ENCODE peak calls at places on chromosomes 2 and 18, in ten cellular contexts. G is OCI-LY7; U is left lung; S is fibroblast of the aortic adventitia; Q is naive thymus-derived CD4-positive, alpha-beta T cell; Z is adipocyte; I is ascending aorta; Y is effector memory CD4-positive, alpha-beta T cell; N is neuronal stem cell; B is mammary epithelial cell. P is an unnamed sample.
A peak's percentile ranks its signal among the peaks of the same experiment; 100 is the strongest.

GRCh38 chr18:62979172-62979571 is 263.8 kb downstream of the PHLPP1 start:
- DNase-seq in B (peak; percentile 77), N (no peak), Z (peak; percentile 19), U (peak; percentile 58), S (peak; percentile 42), Y (no peak), I (no peak), Q (no peak), G (no peak), P (no peak)

GRCh38 chr18:32550958-32551357 is 80.3 kb upstream of the GAREM1 start:
- DNase-seq in S (no peak), Y (no peak), G (no peak), B (no peak), Q (no peak), Z (peak; percentile 12), U (no peak), I (no peak), N (no peak), P (peak; percentile 19)

GRCh38 chr2:142621287-142621686 is 256.2 kb upstream of the KYNU start:
- DNase-seq in I (no peak), Z (no peak), Y (no peak), Q (no peak), G (no peak), B (no peak), U (no peak), N (no peak), S (no peak), P (no peak)

GRCh38 chr2:203808041-203808750 is 59.4 kb upstream of the CTLA4 start:
- DNase-seq in Q (no peak), B (peak; percentile 83), N (peak; percentile 75), U (no peak), G (no peak), S (peak; percentile 97), Z (peak; percentile 89), I (no peak), Y (no peak), P (no peak)

GRCh38 chr18:3498705-3499451 is 48.9 kb downstream of the TGIF1 start:
- DNase-seq in N (peak; percentile 53), U (no peak), Z (peak; percentile 41), Y (no peak), S (peak; percentile 34), I (no peak), B (no peak), G (peak; percentile 70), Q (no peak), P (no peak)

GRCh38 chr2:58289029-58289428 is 47.9 kb upstream of the FANCL start:
- DNase-seq in Y (no peak), I (no peak), N (no peak), S (no peak), U (no peak), G (no peak), Q (no peak), B (peak; percentile 79), Z (no peak), P (no peak)

GRCh38 chr2:179862898-179863458 is 1.6 kb upstream of the ZNF385B start:
- DNase-seq in G (peak; percentile 70), I (no peak), B (no peak), N (no peak), U (no peak), S (no peak), Y (no peak), Q (no peak), Z (no peak), P (no peak)

GRCh38 chr2:133888107-133888506 is 319.8 kb upstream of the NCKAP5 start:
- DNase-seq in B (no peak), Z (no peak), N (no peak), U (no peak), I (no peak), Q (no peak), S (no peak), G (no peak), Y (no peak), P (no peak)

GRCh38 chr2:127586136-127586535 is 50.7 kb downstream of the MYO7B start:
- DNase-seq in U (no peak), N (no peak), G (no peak), B (no peak), Y (no peak), S (no peak), Z (no peak), I (no peak), Q (no peak), P (no peak)

GRCh38 chr2:9416267-9416961 is 6.9 kb downstream of the ITGB1BP1 start:
- DNase-seq in U (no peak), Z (no peak), I (no peak), Y (no peak), N (no peak), Q (no peak), S (no peak), G (no peak), B (peak; percentile 46), P (no peak)

DNA sequence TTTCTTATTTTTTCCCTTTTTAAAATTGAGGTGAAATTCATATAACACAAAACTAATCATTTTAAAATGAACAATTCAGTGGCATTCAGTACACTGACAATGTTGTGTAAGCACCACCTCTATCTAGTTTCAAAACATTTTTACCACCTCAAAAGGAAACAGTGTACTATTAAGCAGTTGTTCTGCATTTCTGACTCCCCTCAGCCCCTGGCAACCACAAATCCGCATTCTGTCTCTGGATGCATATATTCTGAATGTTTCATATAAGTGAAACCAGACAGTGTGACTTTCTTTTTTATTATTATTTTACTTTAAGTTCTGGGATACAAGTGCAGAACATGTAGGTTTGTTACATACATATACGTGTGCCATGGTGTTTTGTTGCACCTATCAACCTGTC is 19.2 kb upstream of the TANK start:
- DNase-seq in G (no peak), Q (no peak), N (no peak), Z (no peak), I (no peak), B (no peak), S (no peak), U (no peak), Y (no peak), P (no peak)
- H3K4me3 ChIP-seq in G (no peak overlapping the region), Q (no peak overlapping the region), N (no peak overlapping the region), Z (no peak overlapping the region), I (no peak overlapping the region), B (no peak overlapping the region), S (no peak overlapping the region), U (no peak overlapping the region), Y (no peak overlapping the region), P (no peak overlapping the region)

GRCh38 chr2:70596739-70597138 is 43.1 kb upstream of the TGFA start:
- DNase-seq in N (no peak), Q (no peak), S (no peak), G (no peak), U (no peak), Y (no peak), Z (no peak), B (peak; percentile 85), I (no peak), P (no peak)

GRCh38 chr2:70598197-70598596 is 44.6 kb upstream of the TGFA start:
- DNase-seq in G (no peak), Y (no peak), U (no peak), B (no peak), I (no peak), N (no peak), S (no peak), Z (no peak), Q (no peak), P (no peak)

GRCh38 chr2:70596293-70596692 is 42.7 kb upstream of the TGFA start:
- DNase-seq in Q (no peak), Z (no peak), S (no peak), N (no peak), B (peak; percentile 92), I (no peak), Y (no peak), U (no peak), G (no peak), P (no peak)
- H3K4me3 ChIP-seq in Q (no peak overlapping the region), Z (no peak overlapping the region), S (no peak overlapping the region), N (no peak overlapping the region), B (no peak overlapping the region), I (no peak overlapping the region), Y (no peak overlapping the region), U (no peak overlapping the region), G (no peak overlapping the region), P (no peak overlapping the region)

GRCh38 chr2:236166781-236167296 is 1.3 kb downstream of the GBX2 start:
- DNase-seq in U (no peak), Y (no peak), Z (no peak), N (no peak), Q (no peak), S (no peak), G (no peak), B (no peak), I (no peak), P (no peak)

GRCh38 chr2:236166157-236166780 is 1.9 kb downstream of the GBX2 start:
- DNase-seq in Z (no peak), G (no peak), B (no peak), I (no peak), S (no peak), N (peak; percentile 23), U (no peak), Q (no peak), Y (no peak), P (no peak)

GRCh38 chr2:236169151-236169721 is 1.1 kb upstream of the GBX2 start:
- DNase-seq in U (no peak), Z (no peak), Q (no peak), S (no peak), N (peak; percentile 32), B (no peak), Y (no peak), I (no peak), G (no peak), P (no peak)

GRCh38 chr2:236168110-236169067 is at the start of gene GBX2:
- DNase-seq in S (no peak), G (no peak), U (no peak), Z (peak; percentile 84), Q (no peak), I (no peak), N (peak; percentile 82), Y (no peak), B (peak; percentile 66), P (peak; percentile 92)

DNA sequence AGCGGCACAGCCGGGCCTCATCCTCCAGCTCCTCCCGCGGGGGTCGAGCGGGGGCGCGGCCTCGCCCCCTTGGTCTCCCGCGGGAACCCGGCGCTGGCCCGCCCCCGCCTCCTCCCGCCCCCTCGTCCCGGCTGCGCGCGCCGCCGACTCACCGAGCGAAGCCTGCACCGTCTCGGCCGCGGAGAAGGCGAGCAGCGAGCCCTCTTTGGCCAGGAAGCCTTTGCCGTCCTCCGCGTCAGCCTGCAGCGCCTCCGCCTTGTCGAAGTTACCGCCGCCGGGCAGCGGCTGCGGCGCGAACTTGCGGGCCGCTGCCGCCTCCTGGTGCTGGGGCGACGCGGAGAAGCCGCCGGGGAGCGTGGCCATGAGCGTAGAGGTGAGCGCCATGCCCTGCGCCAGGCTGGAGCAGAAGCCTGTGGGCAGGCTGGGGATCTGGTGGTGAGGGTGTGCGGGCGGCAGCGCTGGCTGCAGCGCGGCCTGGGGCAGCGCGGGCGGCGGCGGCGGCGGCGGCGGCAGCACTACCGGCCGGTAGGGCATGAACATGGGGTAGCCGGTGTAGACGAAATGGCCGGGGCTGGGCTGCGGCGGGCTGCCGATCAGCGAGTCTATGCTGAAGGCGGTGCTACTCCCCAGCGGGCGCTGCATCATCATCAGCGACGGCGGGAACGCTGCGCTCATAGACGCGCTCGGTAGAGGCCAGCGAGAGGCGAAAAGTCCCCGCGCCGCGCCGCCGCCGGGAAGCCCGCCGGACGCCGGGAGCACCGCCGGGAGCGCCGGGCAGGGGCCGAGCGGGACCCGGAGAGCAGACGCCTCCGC is 683 bp downstream of the GBX2 start:
- DNase-seq in G (no peak), Y (no peak), Q (no peak), N (peak; percentile 61), S (no peak), B (peak; percentile 58), I (no peak), Z (peak; percentile 62), U (no peak), P (peak; percentile 46)
- H3K4me3 ChIP-seq in G (no peak overlapping the region), Y (no peak overlapping the region), Q (no peak overlapping the region), N (peak overlapping the region; percentile 78), S (peak overlapping the region; percentile 37), B (peak overlapping the region; percentile 54), I (peak overlapping the region; percentile 58), Z (peak overlapping the region; percentile 58), U (peak overlapping the region; percentile 19), P (peak overlapping the region; percentile 46)

GRCh38 chr18:21684731-21685130 is 19.8 kb downstream of the ABHD3 start:
- DNase-seq in I (no peak), N (no peak), U (no peak), Q (no peak), Z (no peak), Y (no peak), S (no peak), G (no peak), B (no peak), P (no peak)
- H3K4me3 ChIP-seq in I (no peak overlapping the region), N (no peak overlapping the region), U (no peak overlapping the region), Q (no peak overlapping the region), Z (no peak overlapping the region), Y (no peak overlapping the region), S (no peak overlapping the region), G (peak overlapping the region; percentile 38), B (no peak overlapping the region), P (no peak overlapping the region)

P was measured in K562.